ENCODE peak calls at places on chromosomes 3 and 15, in four cellular contexts. T is COR-L47; V is posterior cingulate gyrus; L is activated naive CD8-positive, alpha-beta T cell treated with anti-CD3 and anti-CD28 coated beads for 36 hours. M is an unnamed sample.

GRCh38 chr3:73389104-73389809 is 235.5 kb downstream of the PDZRN3 start:
- DNase-seq in T (no peak), V (no peak), L (no peak), M (no peak)

GRCh38 chr3:177681852-177682251 is 484.6 kb upstream of the TBL1XR1 start:
- DNase-seq in T (no peak), V (no peak), L (no peak), M (no peak)

GRCh38 chr15:39803016-39803415 is 20.4 kb upstream of the FSIP1 start:
- DNase-seq in T (no peak), V (no peak), L (no peak), M (no peak)

GRCh38 chr15:56102401-56102800 is 109.0 kb upstream of the NEDD4 start:
- DNase-seq in T (no peak), V (no peak), L (no peak), M (no peak)

GRCh38 chr3:11380314-11380713 is 108.1 kb downstream of the ATG7 start:
- DNase-seq in T (no peak), V (no peak), L (no peak), M (peak)

GRCh38 chr3:142106536-142106935 is 42.8 kb downstream of the TFDP2 start:
- DNase-seq in T (no peak), V (no peak), L (no peak), M (no peak)

GRCh38 chr15:101723161-101723873 is 956 bp downstream of the TARS3 start:
- DNase-seq in T (no peak), V (no peak), L (peak), M (peak)

GRCh38 chr15:68526269-68526668 is 52.5 kb upstream of the CORO2B start:
- DNase-seq in T (no peak), V (no peak), L (no peak), M (peak)

GRCh38 chr3:189903562-189904250 is 217.0 kb downstream of the P3H2 start:
- DNase-seq in T (no peak), V (no peak), L (no peak), M (no peak)

GRCh38 chr15:74775132-74775562 is 6.7 kb upstream of the CSK start:
- DNase-seq in T (no peak), V (no peak), L (no peak), M (no peak)

GRCh38 chr3:42640129-42640528 is 13.4 kb upstream of the ZBTB47 start:
- DNase-seq in T (no peak), V (no peak), L (no peak), M (no peak)

GRCh38 chr15:68558318-68559305 is 20.2 kb upstream of the CORO2B start:
- DNase-seq in T (no peak), V (no peak), L (no peak), M (peak)

GRCh38 chr15:51338496-51338895 is at the start of gene CYP19A1:
- DNase-seq in T (no peak), V (no peak), L (no peak), M (no peak)

GRCh38 chr3:119810018-119810435 is 28.1 kb downstream of the NR1I2 start:
- DNase-seq in T (no peak), V (no peak), L (peak), M (peak)

GRCh38 chr3:152508705-152509104 is 240.0 kb downstream of the MBNL1 start:
- DNase-seq in T (peak), V (no peak), L (no peak), M (no peak)

GRCh38 chr15:32898991-32899613 is 181.3 kb downstream of the GREM1 start:
- DNase-seq in T (peak), V (no peak), L (no peak), M (no peak)